ENCODE peak calls at places on chromosomes 7 and 10, in four cellular contexts. One of them, this sample, is unnamed.

GRCh38 chr10:86263209-86263608 is 103.4 kb downstream of the GRID1 start:
- DNase-seq in HFF-Myc: no peak
- DNase-seq in AG08395: no peak
- DNase-seq in activated CD4-positive, CD25-positive, alpha-beta regulatory T cell treated with anti-CD3 and anti-CD28 coated beads, Interleukin-2, amount 50 U/mL, for 16 hours: no peak
- DNase-seq in this sample: no peak

GRCh38 chr10:18567343-18567856 is 84.0 kb downstream of the NSUN6 start:
- DNase-seq in activated CD4-positive, CD25-positive, alpha-beta regulatory T cell treated with anti-CD3 and anti-CD28 coated beads, Interleukin-2, amount 50 U/mL, for 16 hours: no peak
- DNase-seq in HFF-Myc: no peak
- DNase-seq in AG08395: no peak
- DNase-seq in this sample: no peak

GRCh38 chr7:104572554-104572953 is 244.2 kb downstream of the LHFPL3 start:
- DNase-seq in HFF-Myc: no peak
- DNase-seq in AG08395: no peak
- DNase-seq in activated CD4-positive, CD25-positive, alpha-beta regulatory T cell treated with anti-CD3 and anti-CD28 coated beads, Interleukin-2, amount 50 U/mL, for 16 hours: no peak
- DNase-seq in this sample: no peak

GRCh38 chr10:130121486-130122079 is 11.0 kb upstream of the C10orf143 start:
- DNase-seq in HFF-Myc: no peak
- DNase-seq in AG08395: no peak
- DNase-seq in activated CD4-positive, CD25-positive, alpha-beta regulatory T cell treated with anti-CD3 and anti-CD28 coated beads, Interleukin-2, amount 50 U/mL, for 16 hours: no peak
- DNase-seq in this sample: no peak

GRCh38 chr10:49682879-49683278 is 3.4 kb downstream of the C10orf53 start:
- DNase-seq in HFF-Myc: no peak
- DNase-seq in AG08395: no peak
- DNase-seq in activated CD4-positive, CD25-positive, alpha-beta regulatory T cell treated with anti-CD3 and anti-CD28 coated beads, Interleukin-2, amount 50 U/mL, for 16 hours: no peak
- DNase-seq in this sample: no peak

GRCh38 chr10:6019010-6019782 is 41.9 kb upstream of the IL15RA start:
- DNase-seq in activated CD4-positive, CD25-positive, alpha-beta regulatory T cell treated with anti-CD3 and anti-CD28 coated beads, Interleukin-2, amount 50 U/mL, for 16 hours: no peak
- DNase-seq in AG08395: no peak
- DNase-seq in HFF-Myc: no peak
- DNase-seq in this sample: no peak

GRCh38 chr7:84009051-84009450 is 185.5 kb downstream of the SEMA3A start:
- DNase-seq in activated CD4-positive, CD25-positive, alpha-beta regulatory T cell treated with anti-CD3 and anti-CD28 coated beads, Interleukin-2, amount 50 U/mL, for 16 hours: no peak
- DNase-seq in AG08395: peak
- DNase-seq in HFF-Myc: no peak
- DNase-seq in this sample: no peak

GRCh38 chr10:9825491-9826018 is 1192.1 kb upstream of the CELF2 start:
- DNase-seq in activated CD4-positive, CD25-positive, alpha-beta regulatory T cell treated with anti-CD3 and anti-CD28 coated beads, Interleukin-2, amount 50 U/mL, for 16 hours: no peak
- DNase-seq in HFF-Myc: no peak
- DNase-seq in AG08395: no peak
- DNase-seq in this sample: peak

GRCh38 chr10:43824934-43825333 is 176.3 kb upstream of the ZNF32 start:
- DNase-seq in HFF-Myc: no peak
- DNase-seq in AG08395: no peak
- DNase-seq in activated CD4-positive, CD25-positive, alpha-beta regulatory T cell treated with anti-CD3 and anti-CD28 coated beads, Interleukin-2, amount 50 U/mL, for 16 hours: no peak
- DNase-seq in this sample: peak

GRCh38 chr7:151960449-151960848 is 4.2 kb downstream of the GALNTL5 start:
- DNase-seq in AG08395: no peak
- DNase-seq in HFF-Myc: no peak
- DNase-seq in activated CD4-positive, CD25-positive, alpha-beta regulatory T cell treated with anti-CD3 and anti-CD28 coated beads, Interleukin-2, amount 50 U/mL, for 16 hours: no peak
- DNase-seq in this sample: no peak

GRCh38 chr10:88366772-88367171 is 216.3 kb downstream of the RNLS start:
- DNase-seq in AG08395: no peak
- DNase-seq in activated CD4-positive, CD25-positive, alpha-beta regulatory T cell treated with anti-CD3 and anti-CD28 coated beads, Interleukin-2, amount 50 U/mL, for 16 hours: no peak
- DNase-seq in HFF-Myc: no peak
- DNase-seq in this sample: no peak

GRCh38 chr10:80535671-80536360 is 1.9 kb upstream of the SH2D4B start:
- DNase-seq in activated CD4-positive, CD25-positive, alpha-beta regulatory T cell treated with anti-CD3 and anti-CD28 coated beads, Interleukin-2, amount 50 U/mL, for 16 hours: peak
- DNase-seq in HFF-Myc: no peak
- DNase-seq in AG08395: no peak
- DNase-seq in this sample: no peak

GRCh38 chr10:61084493-61084892 is 140.5 kb upstream of the RHOBTB1 start:
- DNase-seq in AG08395: no peak
- DNase-seq in HFF-Myc: no peak
- DNase-seq in activated CD4-positive, CD25-positive, alpha-beta regulatory T cell treated with anti-CD3 and anti-CD28 coated beads, Interleukin-2, amount 50 U/mL, for 16 hours: no peak
- DNase-seq in this sample: no peak

GRCh38 chr7:17132726-17133125 is 165.7 kb upstream of the AHR start:
- DNase-seq in HFF-Myc: no peak
- DNase-seq in activated CD4-positive, CD25-positive, alpha-beta regulatory T cell treated with anti-CD3 and anti-CD28 coated beads, Interleukin-2, amount 50 U/mL, for 16 hours: no peak
- DNase-seq in AG08395: no peak
- DNase-seq in this sample: no peak

GRCh38 chr7:152760384-152761115 is 998 bp downstream of the ACTR3B start:
- DNase-seq in AG08395: no peak
- DNase-seq in activated CD4-positive, CD25-positive, alpha-beta regulatory T cell treated with anti-CD3 and anti-CD28 coated beads, Interleukin-2, amount 50 U/mL, for 16 hours: no peak
- DNase-seq in HFF-Myc: no peak
- DNase-seq in this sample: no peak

GRCh38 chr10:11401314-11402222 is 209.9 kb downstream of the USP6NL start:
- DNase-seq in AG08395: no peak
- DNase-seq in activated CD4-positive, CD25-positive, alpha-beta regulatory T cell treated with anti-CD3 and anti-CD28 coated beads, Interleukin-2, amount 50 U/mL, for 16 hours: no peak
- DNase-seq in HFF-Myc: no peak
- DNase-seq in this sample: no peak

GRCh38 chr10:66321746-66322145 is 604.1 kb upstream of the LRRTM3 start:
- DNase-seq in AG08395: no peak
- DNase-seq in HFF-Myc: no peak
- DNase-seq in activated CD4-positive, CD25-positive, alpha-beta regulatory T cell treated with anti-CD3 and anti-CD28 coated beads, Interleukin-2, amount 50 U/mL, for 16 hours: no peak
- DNase-seq in this sample: no peak

GRCh38 chr7:1144269-1144771 is 15.7 kb downstream of the ZFAND2A start:
- DNase-seq in HFF-Myc: no peak
- DNase-seq in AG08395: peak
- DNase-seq in activated CD4-positive, CD25-positive, alpha-beta regulatory T cell treated with anti-CD3 and anti-CD28 coated beads, Interleukin-2, amount 50 U/mL, for 16 hours: no peak
- DNase-seq in this sample: no peak

GRCh38 chr10:75375828-75376227 is 25.7 kb downstream of the ZNF503 start:
- DNase-seq in AG08395: no peak
- DNase-seq in activated CD4-positive, CD25-positive, alpha-beta regulatory T cell treated with anti-CD3 and anti-CD28 coated beads, Interleukin-2, amount 50 U/mL, for 16 hours: no peak
- DNase-seq in HFF-Myc: no peak
- DNase-seq in this sample: no peak

GRCh38 chr7:155969192-155969929 is 157.1 kb upstream of the SHH start:
- DNase-seq in AG08395: no peak
- DNase-seq in activated CD4-positive, CD25-positive, alpha-beta regulatory T cell treated with anti-CD3 and anti-CD28 coated beads, Interleukin-2, amount 50 U/mL, for 16 hours: no peak
- DNase-seq in HFF-Myc: no peak
- DNase-seq in this sample: no peak

GRCh38 chr7:143490719-143491306 is 13.1 kb downstream of the TAS2R41 start:
- DNase-seq in HFF-Myc: no peak
- DNase-seq in AG08395: peak
- DNase-seq in activated CD4-positive, CD25-positive, alpha-beta regulatory T cell treated with anti-CD3 and anti-CD28 coated beads, Interleukin-2, amount 50 U/mL, for 16 hours: no peak
- DNase-seq in this sample: no peak

GRCh38 chr7:12635830-12636229 is 51.6 kb upstream of the ARL4A start:
- DNase-seq in AG08395: peak
- DNase-seq in HFF-Myc: no peak
- DNase-seq in activated CD4-positive, CD25-positive, alpha-beta regulatory T cell treated with anti-CD3 and anti-CD28 coated beads, Interleukin-2, amount 50 U/mL, for 16 hours: no peak
- DNase-seq in this sample: no peak

GRCh38 chr7:106952658-106953231 is 87.7 kb downstream of the PIK3CG start:
- DNase-seq in activated CD4-positive, CD25-positive, alpha-beta regulatory T cell treated with anti-CD3 and anti-CD28 coated beads, Interleukin-2, amount 50 U/mL, for 16 hours: no peak
- DNase-seq in HFF-Myc: peak
- DNase-seq in AG08395: no peak
- DNase-seq in this sample: no peak

GRCh38 chr10:97825020-97825739 is 24.5 kb upstream of the GOLGA7B start:
- DNase-seq in activated CD4-positive, CD25-positive, alpha-beta regulatory T cell treated with anti-CD3 and anti-CD28 coated beads, Interleukin-2, amount 50 U/mL, for 16 hours: no peak
- DNase-seq in AG08395: no peak
- DNase-seq in HFF-Myc: no peak
- DNase-seq in this sample: no peak

GRCh38 chr7:92973964-92974363 is 137.6 kb upstream of the CDK6 start:
- DNase-seq in HFF-Myc: no peak
- DNase-seq in AG08395: peak
- DNase-seq in activated CD4-positive, CD25-positive, alpha-beta regulatory T cell treated with anti-CD3 and anti-CD28 coated beads, Interleukin-2, amount 50 U/mL, for 16 hours: no peak
- DNase-seq in this sample: peak

GRCh38 chr10:76040830-76041220 is 609.4 kb downstream of the LRMDA start:
- DNase-seq in HFF-Myc: no peak
- DNase-seq in activated CD4-positive, CD25-positive, alpha-beta regulatory T cell treated with anti-CD3 and anti-CD28 coated beads, Interleukin-2, amount 50 U/mL, for 16 hours: no peak
- DNase-seq in AG08395: no peak
- DNase-seq in this sample: no peak

GRCh38 chr7:155486783-155487508 is 29.0 kb downstream of the EN2 start:
- DNase-seq in activated CD4-positive, CD25-positive, alpha-beta regulatory T cell treated with anti-CD3 and anti-CD28 coated beads, Interleukin-2, amount 50 U/mL, for 16 hours: no peak
- DNase-seq in HFF-Myc: no peak
- DNase-seq in AG08395: no peak
- DNase-seq in this sample: no peak

GRCh38 chr7:54823776-54824175 is 64.8 kb upstream of the SEC61G start:
- DNase-seq in AG08395: no peak
- DNase-seq in activated CD4-positive, CD25-positive, alpha-beta regulatory T cell treated with anti-CD3 and anti-CD28 coated beads, Interleukin-2, amount 50 U/mL, for 16 hours: no peak
- DNase-seq in HFF-Myc: no peak
- DNase-seq in this sample: no peak

GRCh38 chr10:97849491-97850402 is at the start of gene GOLGA7B:
- DNase-seq in AG08395: peak
- DNase-seq in HFF-Myc: no peak
- DNase-seq in activated CD4-positive, CD25-positive, alpha-beta regulatory T cell treated with anti-CD3 and anti-CD28 coated beads, Interleukin-2, amount 50 U/mL, for 16 hours: no peak
- DNase-seq in this sample: no peak

GRCh38 chr7:36396150-36396549 is 6.5 kb downstream of the ANLN start:
- DNase-seq in activated CD4-positive, CD25-positive, alpha-beta regulatory T cell treated with anti-CD3 and anti-CD28 coated beads, Interleukin-2, amount 50 U/mL, for 16 hours: no peak
- DNase-seq in AG08395: no peak
- DNase-seq in HFF-Myc: no peak
- DNase-seq in this sample: peak

GRCh38 chr10:79202188-79203013 is 133.6 kb downstream of the ZMIZ1 start:
- DNase-seq in activated CD4-positive, CD25-positive, alpha-beta regulatory T cell treated with anti-CD3 and anti-CD28 coated beads, Interleukin-2, amount 50 U/mL, for 16 hours: no peak
- DNase-seq in HFF-Myc: no peak
- DNase-seq in AG08395: no peak
- DNase-seq in this sample: no peak

GRCh38 chr10:46540412-46541016 is 15.9 kb downstream of the GPRIN2 start:
- DNase-seq in HFF-Myc: no peak
- DNase-seq in AG08395: no peak
- DNase-seq in activated CD4-positive, CD25-positive, alpha-beta regulatory T cell treated with anti-CD3 and anti-CD28 coated beads, Interleukin-2, amount 50 U/mL, for 16 hours: no peak
- DNase-seq in this sample: no peak

This sample was measured in astrocyte.